ENCODE peak calls at places on chromosomes 11 and 22, in nine cellular contexts. One of them, this sample, is unnamed.

GRCh38 chr11:2092956-2093412 is 46.2 kb downstream of the IGF2 start:
- DNase-seq in K562: no peak
- DNase-seq in neural progenitor cell: no peak
- DNase-seq in GM23248: peak; percentile 77
- DNase-seq in mammary epithelial cell: peak; percentile 95
- DNase-seq in hepatocyte: no peak
- DNase-seq in keratinocyte: peak; percentile 58
- DNase-seq in GM23338: no peak
- DNase-seq in fibroblast of lung: peak; percentile 62
- DNase-seq in this sample: no peak

GRCh38 chr22:29306175-29306829 is at the start of gene GAS2L1:
- DNase-seq in K562: peak; percentile 87
- DNase-seq in neural progenitor cell: peak; percentile 81
- DNase-seq in GM23248: peak; percentile 94
- DNase-seq in mammary epithelial cell: peak; percentile 70
- DNase-seq in hepatocyte: peak; percentile 90
- DNase-seq in keratinocyte: no peak
- DNase-seq in GM23338: peak; percentile 80
- DNase-seq in fibroblast of lung: peak; percentile 80
- DNase-seq in this sample: peak; percentile 85

GRCh38 chr11:134069426-134069921 is 602 bp downstream of the JAM3 start:
- DNase-seq in K562: no peak
- DNase-seq in neural progenitor cell: peak; percentile 71
- DNase-seq in GM23248: peak; percentile 79
- DNase-seq in mammary epithelial cell: no peak
- DNase-seq in hepatocyte: peak; percentile 44
- DNase-seq in keratinocyte: no peak
- DNase-seq in GM23338: peak; percentile 70
- DNase-seq in fibroblast of lung: no peak
- DNase-seq in this sample: peak; percentile 32

GRCh38 chr22:25942126-25942988 is 200.4 kb downstream of the MYO18B start:
- DNase-seq in K562: no peak
- DNase-seq in neural progenitor cell: no peak
- DNase-seq in GM23248: no peak
- DNase-seq in mammary epithelial cell: no peak
- DNase-seq in hepatocyte: no peak
- DNase-seq in keratinocyte: no peak
- DNase-seq in GM23338: no peak
- DNase-seq in fibroblast of lung: no peak
- DNase-seq in this sample: no peak

GRCh38 chr11:74577624-74578396 is 14.6 kb upstream of the POLD3 start:
- DNase-seq in K562: no peak
- DNase-seq in neural progenitor cell: no peak
- DNase-seq in GM23248: peak; percentile 27
- DNase-seq in mammary epithelial cell: no peak
- DNase-seq in hepatocyte: no peak
- DNase-seq in keratinocyte: no peak
- DNase-seq in GM23338: peak; percentile 8
- DNase-seq in fibroblast of lung: no peak
- DNase-seq in this sample: no peak

GRCh38 chr11:96162816-96163499 is 180.0 kb downstream of the MAML2 start:
- DNase-seq in K562: no peak
- DNase-seq in neural progenitor cell: no peak
- DNase-seq in GM23248: peak; percentile 98
- DNase-seq in mammary epithelial cell: peak; percentile 29
- DNase-seq in hepatocyte: peak; percentile 59
- DNase-seq in keratinocyte: no peak
- DNase-seq in GM23338: no peak
- DNase-seq in fibroblast of lung: peak; percentile 96
- DNase-seq in this sample: peak; percentile 93

GRCh38 chr11:113176971-113177370 is 137.4 kb upstream of the TTC12 start:
- DNase-seq in K562: no peak
- DNase-seq in neural progenitor cell: no peak
- DNase-seq in GM23248: peak; percentile 52
- DNase-seq in mammary epithelial cell: peak; percentile 53
- DNase-seq in hepatocyte: no peak
- DNase-seq in keratinocyte: no peak
- DNase-seq in GM23338: no peak
- DNase-seq in fibroblast of lung: peak; percentile 79
- DNase-seq in this sample: no peak

GRCh38 chr22:50599816-50600454 is 658 bp upstream of the MAPK8IP2 start:
- DNase-seq in K562: peak; percentile 82
- DNase-seq in neural progenitor cell: peak; percentile 88
- DNase-seq in GM23248: peak; percentile 64
- DNase-seq in mammary epithelial cell: peak; percentile 8
- DNase-seq in hepatocyte: peak; percentile 79
- DNase-seq in keratinocyte: no peak
- DNase-seq in GM23338: peak; percentile 76
- DNase-seq in fibroblast of lung: no peak
- DNase-seq in this sample: peak; percentile 26

GRCh38 chr11:67302571-67303131 is 679 bp upstream of the SSH3 start:
- DNase-seq in K562: no peak
- DNase-seq in neural progenitor cell: peak; percentile 78
- DNase-seq in GM23248: peak; percentile 37
- DNase-seq in mammary epithelial cell: peak; percentile 21
- DNase-seq in hepatocyte: peak; percentile 66
- DNase-seq in keratinocyte: no peak
- DNase-seq in GM23338: peak; percentile 85
- DNase-seq in fibroblast of lung: peak; percentile 29
- DNase-seq in this sample: no peak

GRCh38 chr22:45534339-45535192 is 31.9 kb downstream of the FBLN1 start:
- DNase-seq in K562: no peak
- DNase-seq in neural progenitor cell: no peak
- DNase-seq in GM23248: no peak
- DNase-seq in mammary epithelial cell: no peak
- DNase-seq in hepatocyte: peak; percentile 72
- DNase-seq in keratinocyte: no peak
- DNase-seq in GM23338: no peak
- DNase-seq in fibroblast of lung: peak; percentile 96
- DNase-seq in this sample: no peak

GRCh38 chr22:47192651-47193437 is 430.4 kb downstream of the TBC1D22A start:
- DNase-seq in K562: peak; percentile 48
- DNase-seq in neural progenitor cell: no peak
- DNase-seq in GM23248: no peak
- DNase-seq in mammary epithelial cell: no peak
- DNase-seq in hepatocyte: no peak
- DNase-seq in keratinocyte: no peak
- DNase-seq in GM23338: no peak
- DNase-seq in fibroblast of lung: no peak
- DNase-seq in this sample: no peak

GRCh38 chr11:110524227-110524626 is 94.5 kb downstream of the FDX1 start:
- DNase-seq in K562: no peak
- DNase-seq in neural progenitor cell: no peak
- DNase-seq in GM23248: peak; percentile 97
- DNase-seq in mammary epithelial cell: peak; percentile 65
- DNase-seq in hepatocyte: peak; percentile 26
- DNase-seq in keratinocyte: peak; percentile 52
- DNase-seq in GM23338: no peak
- DNase-seq in fibroblast of lung: peak; percentile 92
- DNase-seq in this sample: no peak

GRCh38 chr11:43129329-43129728 is 182.5 kb upstream of the API5 start:
- DNase-seq in K562: no peak
- DNase-seq in neural progenitor cell: no peak
- DNase-seq in GM23248: no peak
- DNase-seq in mammary epithelial cell: no peak
- DNase-seq in hepatocyte: no peak
- DNase-seq in keratinocyte: no peak
- DNase-seq in GM23338: no peak
- DNase-seq in fibroblast of lung: no peak
- DNase-seq in this sample: no peak

GRCh38 chr22:36867695-36868094 is 6.9 kb downstream of the NCF4 start:
- DNase-seq in K562: no peak
- DNase-seq in neural progenitor cell: no peak
- DNase-seq in GM23248: no peak
- DNase-seq in mammary epithelial cell: no peak
- DNase-seq in hepatocyte: no peak
- DNase-seq in keratinocyte: no peak
- DNase-seq in GM23338: no peak
- DNase-seq in fibroblast of lung: no peak
- DNase-seq in this sample: no peak

DNA sequence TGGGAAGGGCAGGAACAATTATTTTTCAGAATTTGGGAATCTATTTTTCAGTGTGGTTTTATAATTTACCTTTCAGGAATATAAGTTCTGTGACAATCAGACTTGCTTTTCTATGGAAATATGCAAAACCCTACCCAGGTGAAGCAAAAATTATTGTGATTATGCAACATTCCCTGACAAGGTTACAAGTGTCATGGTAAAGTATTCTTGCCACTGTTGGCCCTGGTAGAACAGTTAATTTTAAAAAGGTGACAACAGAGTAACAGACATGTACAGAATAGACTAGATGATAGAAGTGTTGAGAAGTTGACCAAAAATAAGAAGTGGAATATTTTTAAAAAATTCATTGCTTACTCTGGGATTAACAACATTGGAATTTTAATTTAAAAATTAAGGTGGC is 29.2 kb downstream of the TRAF6 start:
- DNase-seq in K562: no peak
- DNase-seq in neural progenitor cell: no peak
- DNase-seq in GM23248: no peak
- DNase-seq in mammary epithelial cell: no peak
- DNase-seq in hepatocyte: no peak
- DNase-seq in keratinocyte: no peak
- DNase-seq in GM23338: no peak
- DNase-seq in fibroblast of lung: no peak
- DNase-seq in this sample: no peak
- TF ChIP-seq EZH2 in K562: no peak
- TF ChIP-seq EZH2 in neural progenitor cell: no peak
- TF ChIP-seq EZH2 in GM23248: no peak
- TF ChIP-seq EZH2 in mammary epithelial cell: no peak
- TF ChIP-seq EZH2 in hepatocyte: no peak
- TF ChIP-seq EZH2 in keratinocyte: no peak
- TF ChIP-seq EZH2 in GM23338: no peak
- TF ChIP-seq EZH2 in fibroblast of lung: no peak
- TF ChIP-seq EZH2 in this sample: no peak

GRCh38 chr11:94767292-94767690 is 865 bp upstream of the AMOTL1 start:
- DNase-seq in K562: no peak
- DNase-seq in neural progenitor cell: no peak
- DNase-seq in GM23248: no peak
- DNase-seq in mammary epithelial cell: no peak
- DNase-seq in hepatocyte: no peak
- DNase-seq in keratinocyte: no peak
- DNase-seq in GM23338: no peak
- DNase-seq in fibroblast of lung: no peak
- DNase-seq in this sample: no peak

GRCh38 chr11:94769897-94770296 is 1.7 kb downstream of the AMOTL1 start:
- DNase-seq in K562: no peak
- DNase-seq in neural progenitor cell: no peak
- DNase-seq in GM23248: peak; percentile 51
- DNase-seq in mammary epithelial cell: no peak
- DNase-seq in hepatocyte: no peak
- DNase-seq in keratinocyte: no peak
- DNase-seq in GM23338: no peak
- DNase-seq in fibroblast of lung: no peak
- DNase-seq in this sample: peak; percentile 24

GRCh38 chr11:94770563-94771120 is 2.5 kb downstream of the AMOTL1 start:
- DNase-seq in K562: no peak
- DNase-seq in neural progenitor cell: no peak
- DNase-seq in GM23248: no peak
- DNase-seq in mammary epithelial cell: no peak
- DNase-seq in hepatocyte: no peak
- DNase-seq in keratinocyte: no peak
- DNase-seq in GM23338: no peak
- DNase-seq in fibroblast of lung: no peak
- DNase-seq in this sample: no peak

GRCh38 chr11:94767701-94768601 is at the start of gene AMOTL1:
- DNase-seq in K562: peak; percentile 75
- DNase-seq in neural progenitor cell: peak; percentile 94
- DNase-seq in GM23248: peak; percentile 90
- DNase-seq in mammary epithelial cell: peak; percentile 87
- DNase-seq in hepatocyte: peak; percentile 96
- DNase-seq in keratinocyte: no peak
- DNase-seq in GM23338: peak; percentile 92
- DNase-seq in fibroblast of lung: peak; percentile 82
- DNase-seq in this sample: peak; percentile 85

DNA sequence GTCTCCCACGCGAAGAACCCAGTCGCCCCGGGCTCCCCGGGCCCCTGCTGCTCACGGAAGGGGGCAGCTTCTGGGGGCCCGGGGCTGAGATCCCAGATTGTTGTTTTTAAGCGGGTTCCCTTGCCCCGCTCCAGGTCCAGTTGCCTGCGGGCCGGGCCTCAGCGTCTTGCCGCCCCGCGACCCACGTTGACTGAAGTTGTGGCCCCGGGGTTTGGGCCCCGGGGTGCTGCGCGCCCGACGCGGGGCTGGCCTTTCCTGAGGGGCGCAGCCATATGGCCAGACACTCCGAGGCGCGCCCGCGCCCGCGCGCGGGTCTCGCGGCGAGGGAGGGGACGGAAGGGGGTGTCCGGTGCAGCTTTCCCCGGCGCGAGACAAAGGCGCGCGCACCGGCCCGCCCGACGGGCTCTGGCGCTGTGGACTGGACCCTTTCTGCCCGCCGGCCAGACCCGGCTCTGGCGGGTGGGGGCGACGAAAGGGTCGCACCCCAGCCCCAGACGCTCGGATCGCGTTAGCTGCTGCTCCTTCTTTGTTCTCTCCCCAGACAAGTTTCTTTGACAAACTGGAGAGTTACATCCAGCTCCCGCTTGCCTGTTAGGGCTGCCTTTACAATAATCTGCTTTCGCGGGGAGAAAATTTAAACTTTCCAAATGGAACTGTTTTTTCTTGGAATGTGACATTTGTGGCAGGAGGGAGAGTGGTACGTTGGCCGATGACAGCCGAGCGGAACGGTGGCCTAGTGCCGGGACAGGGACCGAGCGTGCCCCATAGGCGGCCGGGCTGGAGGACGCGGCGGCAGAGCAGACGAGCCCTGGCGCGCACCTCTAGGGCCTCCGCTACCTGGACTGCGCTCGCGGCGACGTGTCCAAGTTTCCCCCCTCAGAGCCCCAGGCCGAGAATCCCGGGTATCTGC is 701 bp downstream of the AMOTL1 start:
- DNase-seq in K562: peak; percentile 26
- DNase-seq in neural progenitor cell: peak; percentile 63
- DNase-seq in GM23248: peak; percentile 63
- DNase-seq in mammary epithelial cell: peak; percentile 39
- DNase-seq in hepatocyte: peak; percentile 68
- DNase-seq in keratinocyte: no peak
- DNase-seq in GM23338: peak; percentile 65
- DNase-seq in fibroblast of lung: peak; percentile 41
- DNase-seq in this sample: peak; percentile 57
- H3K4me3 ChIP-seq in K562: peak overlapping the region; percentile 59
- H3K4me3 ChIP-seq in neural progenitor cell: peak overlapping the region; percentile 96
- H3K4me3 ChIP-seq in GM23248: peak overlapping the region; percentile 77
- H3K4me3 ChIP-seq in mammary epithelial cell: peak overlapping the region; percentile 52
- H3K4me3 ChIP-seq in hepatocyte: peak overlapping the region; percentile 94
- H3K4me3 ChIP-seq in keratinocyte: peak overlapping the region; percentile 92
- H3K4me3 ChIP-seq in GM23338: peak overlapping the region; percentile 93
- H3K4me3 ChIP-seq in fibroblast of lung: peak overlapping the region; percentile 85
- H3K4me3 ChIP-seq in this sample: peak overlapping the region; percentile 76

GRCh38 chr11:44632466-44633123 is 67.1 kb downstream of the CD82 start:
- DNase-seq in K562: peak; percentile 77
- DNase-seq in neural progenitor cell: peak; percentile 64
- DNase-seq in GM23248: peak; percentile 55
- DNase-seq in mammary epithelial cell: no peak
- DNase-seq in hepatocyte: peak; percentile 52
- DNase-seq in keratinocyte: no peak
- DNase-seq in GM23338: peak; percentile 76
- DNase-seq in fibroblast of lung: no peak
- DNase-seq in this sample: peak; percentile 37
- H3K4me2 ChIP-seq in K562: no peak overlapping the region
- H3K4me2 ChIP-seq in neural progenitor cell: no peak overlapping the region
- H3K4me2 ChIP-seq in GM23248: no peak overlapping the region
- H3K4me2 ChIP-seq in mammary epithelial cell: no peak overlapping the region
- H3K4me2 ChIP-seq in hepatocyte: no peak overlapping the region
- H3K4me2 ChIP-seq in keratinocyte: no peak overlapping the region
- H3K4me2 ChIP-seq in GM23338: no peak overlapping the region
- H3K4me2 ChIP-seq in fibroblast of lung: no peak overlapping the region
- H3K4me2 ChIP-seq in this sample: no peak overlapping the region

GRCh38 chr11:130160460-130161090 is 993 bp downstream of the ST14 start:
- DNase-seq in K562: no peak
- DNase-seq in neural progenitor cell: peak; percentile 19
- DNase-seq in GM23248: no peak
- DNase-seq in mammary epithelial cell: peak; percentile 27
- DNase-seq in hepatocyte: no peak
- DNase-seq in keratinocyte: no peak
- DNase-seq in GM23338: peak; percentile 48
- DNase-seq in fibroblast of lung: no peak
- DNase-seq in this sample: no peak
- TF ChIP-seq EZH2 in K562: no peak
- TF ChIP-seq EZH2 in neural progenitor cell: peak; percentile 12
- TF ChIP-seq EZH2 in GM23248: no peak
- TF ChIP-seq EZH2 in mammary epithelial cell: no peak
- TF ChIP-seq EZH2 in hepatocyte: no peak
- TF ChIP-seq EZH2 in keratinocyte: no peak
- TF ChIP-seq EZH2 in GM23338: peak; percentile 37
- TF ChIP-seq EZH2 in fibroblast of lung: peak; percentile 62
- TF ChIP-seq EZH2 in this sample: no peak